ENCODE peak calls at places on chromosomes 3 and 15, in five cellular contexts. I is NCI-H1092 treated with DMSO at 0.1 percent for 48 hours; Q is stimulated activated CD4-positive, alpha-beta T cell treated with anti-CD3 and anti-CD28 coated beads, Interleukin-15, amount 100 ng/mL, for 1 hour; W is NCI-H524; U is psoas muscle. R is an unnamed sample.

GRCh38 chr3:186108106-186108940 is 566 bp downstream of the ETV5 start:
- DNase-seq in I (peak), U (peak), Q (no peak), W (peak), R (peak)

GRCh38 chr3:52028572-52028971 is 27.8 kb downstream of the DUSP7 start:
- DNase-seq in I (no peak), W (peak), U (peak), Q (no peak), R (no peak)

GRCh38 chr3:104578558-104578957 is 788.2 kb upstream of the ALCAM start:
- DNase-seq in I (no peak), U (no peak), Q (no peak), W (no peak), R (no peak)

GRCh38 chr3:10400749-10401495 is 80.0 kb upstream of the SEC13 start:
- DNase-seq in U (no peak), I (no peak), Q (no peak), W (no peak), R (no peak)

GRCh38 chr3:41986566-41986965 is 24.7 kb upstream of the ULK4 start:
- DNase-seq in I (no peak), U (no peak), Q (no peak), W (no peak), R (no peak)

GRCh38 chr3:122691195-122691594 is 10.6 kb downstream of the PARP14 start:
- DNase-seq in Q (no peak), U (no peak), I (no peak), W (no peak), R (peak)

GRCh38 chr3:192422321-192422997 is 304.9 kb downstream of the FGF12 start:
- DNase-seq in U (no peak), W (no peak), I (no peak), Q (no peak), R (peak)

GRCh38 chr3:190387578-190388213 is at the start of gene CLDN16:
- DNase-seq in Q (no peak), U (no peak), W (no peak), I (no peak), R (no peak)

GRCh38 chr3:192372627-192373026 is 354.7 kb downstream of the FGF12 start:
- DNase-seq in Q (no peak), I (peak), U (no peak), W (peak), R (no peak)

GRCh38 chr15:29910068-29910467 is 87.8 kb upstream of the TJP1 start:
- DNase-seq in I (no peak), Q (no peak), W (no peak), U (no peak), R (peak)

GRCh38 chr3:50237133-50237651 is 1.2 kb downstream of the GNAI2 start:
- DNase-seq in W (no peak), U (no peak), Q (no peak), I (no peak), R (peak)

GRCh38 chr15:101159096-101159935 is 92.5 kb downstream of the CHSY1 start:
- DNase-seq in I (no peak), U (no peak), Q (no peak), W (no peak), R (no peak)

GRCh38 chr3:185207931-185208746 is 45.7 kb downstream of the EHHADH start:
- DNase-seq in W (no peak), U (no peak), I (no peak), Q (no peak), R (peak)

GRCh38 chr3:105763674-105764036 is 105.2 kb downstream of the CBLB start:
- DNase-seq in Q (no peak), I (no peak), U (no peak), W (no peak), R (no peak)

GRCh38 chr3:133437391-133438093 is 37.7 kb downstream of the BFSP2 start:
- DNase-seq in I (peak), Q (no peak), U (no peak), W (peak), R (peak)

GRCh38 chr3:135034881-135035440 is 239.9 kb downstream of the EPHB1 start:
- DNase-seq in Q (no peak), U (no peak), I (no peak), W (no peak), R (no peak)

GRCh38 chr15:32908135-32908801 is 190.5 kb downstream of the GREM1 start:
- DNase-seq in W (no peak), U (no peak), I (no peak), Q (no peak), R (peak)

GRCh38 chr3:129005526-129006303 is 4.6 kb downstream of the EFCC1 start:
- DNase-seq in U (no peak), Q (no peak), W (no peak), I (peak), R (peak)

GRCh38 chr3:13598926-13599886 is 50.3 kb downstream of the FBLN2 start:
- DNase-seq in U (no peak), I (no peak), W (no peak), Q (no peak), R (no peak)

GRCh38 chr15:93033434-93034045 is 55.5 kb downstream of the RGMA start:
- DNase-seq in Q (no peak), I (no peak), U (no peak), W (no peak), R (no peak)

GRCh38 chr15:62248277-62248974 is 83.3 kb upstream of the C2CD4B start:
- DNase-seq in I (no peak), Q (no peak), U (no peak), W (no peak), R (no peak)

GRCh38 chr3:132443421-132443820 is 26.1 kb downstream of the DNAJC13 start:
- DNase-seq in Q (no peak), W (no peak), I (no peak), U (no peak), R (no peak)

GRCh38 chr3:146036289-146036688 is 124.7 kb downstream of the PLOD2 start:
- DNase-seq in U (no peak), I (no peak), Q (no peak), W (no peak), R (no peak)

GRCh38 chr3:184727357-184728060 is 15.6 kb upstream of the MAGEF1 start:
- DNase-seq in Q (no peak), I (peak), W (peak), U (peak), R (peak)

GRCh38 chr3:57060089-57060829 is at the start of gene SPATA12:
- DNase-seq in Q (no peak), I (no peak), W (no peak), U (peak), R (peak)

GRCh38 chr3:71103430-71103881 is 480.1 kb downstream of the FOXP1 start:
- DNase-seq in I (peak), Q (no peak), W (no peak), U (peak), R (peak)

GRCh38 chr3:175346573-175347356 is 487.6 kb downstream of the NAALADL2 start:
- DNase-seq in W (no peak), Q (no peak), U (peak), I (peak), R (peak)

GRCh38 chr15:64152507-64153387 is 1.2 kb downstream of the SNX22 start:
- DNase-seq in I (peak), U (no peak), Q (no peak), W (peak), R (no peak)